ENCODE peak calls at places on chromosomes 2 and 18, in seven cellular contexts. One of them, this sample, is unnamed.

GRCh38 chr2:230658877-230659652 is 53.6 kb upstream of the CAB39 start:
- DNase-seq in T-cell: no peak
- DNase-seq in D341Med: no peak
- DNase-seq in CD8-positive, alpha-beta T cell: no peak
- DNase-seq in GM04504: no peak
- DNase-seq in amniotic epithelial cell: no peak
- DNase-seq in T-helper 17 cell: no peak
- DNase-seq in this sample: peak; percentile 69

GRCh38 chr18:73136134-73136533 is 268.3 kb upstream of the NETO1 start:
- DNase-seq in T-cell: no peak
- DNase-seq in D341Med: no peak
- DNase-seq in CD8-positive, alpha-beta T cell: no peak
- DNase-seq in GM04504: no peak
- DNase-seq in amniotic epithelial cell: no peak
- DNase-seq in T-helper 17 cell: no peak
- DNase-seq in this sample: no peak

GRCh38 chr2:197504000-197504399 is 3.8 kb downstream of the HSPE1 start:
- DNase-seq in T-cell: no peak
- DNase-seq in D341Med: no peak
- DNase-seq in CD8-positive, alpha-beta T cell: no peak
- DNase-seq in GM04504: no peak
- DNase-seq in amniotic epithelial cell: no peak
- DNase-seq in T-helper 17 cell: no peak
- DNase-seq in this sample: no peak

GRCh38 chr2:48508461-48509124 is 21.4 kb upstream of the STON1 start:
- DNase-seq in T-cell: no peak
- DNase-seq in D341Med: no peak
- DNase-seq in CD8-positive, alpha-beta T cell: no peak
- DNase-seq in GM04504: no peak
- DNase-seq in amniotic epithelial cell: peak; percentile 96
- DNase-seq in T-helper 17 cell: no peak
- DNase-seq in this sample: no peak

GRCh38 chr2:105862843-105863242 is 118.1 kb downstream of the NCK2 start:
- DNase-seq in T-cell: no peak
- DNase-seq in D341Med: no peak
- DNase-seq in CD8-positive, alpha-beta T cell: no peak
- DNase-seq in GM04504: no peak
- DNase-seq in amniotic epithelial cell: peak; percentile 63
- DNase-seq in T-helper 17 cell: no peak
- DNase-seq in this sample: no peak

GRCh38 chr2:145323512-145323911 is 803.6 kb upstream of the ZEB2 start:
- DNase-seq in T-cell: no peak
- DNase-seq in D341Med: no peak
- DNase-seq in CD8-positive, alpha-beta T cell: no peak
- DNase-seq in GM04504: peak; percentile 8
- DNase-seq in amniotic epithelial cell: peak; percentile 52
- DNase-seq in T-helper 17 cell: no peak
- DNase-seq in this sample: no peak

GRCh38 chr2:121468936-121469335 is 61.7 kb upstream of the RNU4ATAC start:
- DNase-seq in T-cell: no peak
- DNase-seq in D341Med: no peak
- DNase-seq in CD8-positive, alpha-beta T cell: no peak
- DNase-seq in GM04504: no peak
- DNase-seq in amniotic epithelial cell: no peak
- DNase-seq in T-helper 17 cell: no peak
- DNase-seq in this sample: no peak

GRCh38 chr2:23445450-23445868 is 60.5 kb downstream of the KLHL29 start:
- DNase-seq in T-cell: no peak
- DNase-seq in D341Med: no peak
- DNase-seq in CD8-positive, alpha-beta T cell: no peak
- DNase-seq in GM04504: no peak
- DNase-seq in amniotic epithelial cell: peak; percentile 77
- DNase-seq in T-helper 17 cell: no peak
- DNase-seq in this sample: no peak

GRCh38 chr2:113700186-113700841 is 56.1 kb downstream of the SLC35F5 start:
- DNase-seq in T-cell: peak; percentile 8
- DNase-seq in D341Med: peak; percentile 37
- DNase-seq in CD8-positive, alpha-beta T cell: peak; percentile 8
- DNase-seq in GM04504: no peak
- DNase-seq in amniotic epithelial cell: peak; percentile 23
- DNase-seq in T-helper 17 cell: no peak
- DNase-seq in this sample: peak; percentile 11

GRCh38 chr2:16283071-16283850 is 342.9 kb downstream of the MYCN start:
- DNase-seq in T-cell: no peak
- DNase-seq in D341Med: no peak
- DNase-seq in CD8-positive, alpha-beta T cell: no peak
- DNase-seq in GM04504: no peak
- DNase-seq in amniotic epithelial cell: no peak
- DNase-seq in T-helper 17 cell: no peak
- DNase-seq in this sample: no peak

GRCh38 chr2:180130403-180130802 is 123.3 kb upstream of the CWC22 start:
- DNase-seq in T-cell: no peak
- DNase-seq in D341Med: no peak
- DNase-seq in CD8-positive, alpha-beta T cell: no peak
- DNase-seq in GM04504: no peak
- DNase-seq in amniotic epithelial cell: no peak
- DNase-seq in T-helper 17 cell: no peak
- DNase-seq in this sample: no peak

GRCh38 chr2:150487537-150488429 is at the start of gene RND3:
- DNase-seq in T-cell: no peak
- DNase-seq in D341Med: peak; percentile 87
- DNase-seq in CD8-positive, alpha-beta T cell: no peak
- DNase-seq in GM04504: peak; percentile 99
- DNase-seq in amniotic epithelial cell: peak; percentile 98
- DNase-seq in T-helper 17 cell: no peak
- DNase-seq in this sample: peak; percentile 14

GRCh38 chr2:102872388-102872787 is 110.6 kb downstream of the TMEM182 start:
- DNase-seq in T-cell: no peak
- DNase-seq in D341Med: no peak
- DNase-seq in CD8-positive, alpha-beta T cell: no peak
- DNase-seq in GM04504: no peak
- DNase-seq in amniotic epithelial cell: no peak
- DNase-seq in T-helper 17 cell: no peak
- DNase-seq in this sample: no peak

This sample was measured in naive thymus-derived CD4-positive, alpha-beta T cell.